ENCODE peak calls at places on chromosomes 13 and 19, in six cellular contexts. Y, F, H, R, W and E are unnamed samples.

GRCh38 chr19:33805313-33805712 is 8.6 kb downstream of the KCTD15 start:
- DNase-seq in R (no peak), W (no peak), H (no peak), Y (no peak), F (no peak), E (no peak)

GRCh38 chr13:74573654-74574053 is 439.4 kb upstream of the KLF12 start:
- DNase-seq in Y (peak; percentile 82), R (no peak), W (peak; percentile 68), F (no peak), H (peak; percentile 71), E (no peak)

GRCh38 chr19:34475026-34475974 is 6.3 kb upstream of the WTIP start:
- DNase-seq in F (peak; percentile 91), R (peak; percentile 70), H (no peak), W (no peak), Y (no peak), E (no peak)

GRCh38 chr13:29852464-29853054 is 2.1 kb upstream of the UBL3 start:
- DNase-seq in W (no peak), Y (no peak), H (no peak), R (no peak), F (peak; percentile 30), E (no peak)

GRCh38 chr19:5225486-5226345 is 114.9 kb downstream of the PTPRS start:
- DNase-seq in W (peak; percentile 85), Y (peak; percentile 83), R (no peak), H (peak; percentile 50), F (no peak), E (no peak)

GRCh38 chr19:2040647-2041435 is 10.2 kb downstream of the MKNK2 start:
- DNase-seq in Y (no peak), R (no peak), F (no peak), H (no peak), W (no peak), E (no peak)

GRCh38 chr19:33953592-33953991 is 156.9 kb downstream of the KCTD15 start:
- DNase-seq in W (no peak), H (no peak), R (no peak), Y (peak; percentile 26), F (no peak), E (no peak)

GRCh38 chr19:29819986-29820385 is 8.2 kb downstream of the CCNE1 start:
- DNase-seq in H (no peak), F (no peak), R (no peak), W (no peak), Y (no peak), E (no peak)

GRCh38 chr13:36074659-36075058 is 56.5 kb downstream of the DCLK1 start:
- DNase-seq in H (no peak), F (no peak), R (no peak), W (no peak), Y (no peak), E (no peak)

GRCh38 chr13:39263033-39263432 is 224.8 kb downstream of the NHLRC3 start:
- DNase-seq in R (peak; percentile 37), H (peak; percentile 67), Y (peak; percentile 86), W (peak; percentile 67), F (peak; percentile 23), E (peak; percentile 54)

GRCh38 chr13:64746845-64747244 is 2483.3 kb downstream of the PCDH9 start:
- DNase-seq in H (no peak), R (no peak), Y (no peak), W (no peak), F (no peak), E (no peak)

GRCh38 chr13:95714142-95714832 is 37.3 kb downstream of the DNAJC3 start:
- DNase-seq in R (peak; percentile 89), W (no peak), F (peak; percentile 89), Y (no peak), H (no peak), E (no peak)

GRCh38 chr19:1967087-1967608 is 26.2 kb downstream of the CSNK1G2 start:
- DNase-seq in W (no peak), R (no peak), F (no peak), Y (no peak), H (no peak), E (no peak)

GRCh38 chr19:9073806-9074205 is 13.1 kb upstream of the OR1M1 start:
- DNase-seq in H (peak; percentile 49), W (no peak), R (no peak), Y (peak; percentile 76), F (no peak), E (no peak)

GRCh38 chr19:35027851-35028599 is 2.2 kb upstream of the SCN1B start:
- DNase-seq in W (no peak), R (peak; percentile 3), H (peak; percentile 75), F (peak; percentile 27), Y (peak; percentile 68), E (no peak)

GRCh38 chr13:113927661-113928581 is 46.0 kb downstream of the C13orf46 start:
- DNase-seq in R (peak; percentile 80), Y (peak; percentile 40), H (no peak), W (no peak), F (peak; percentile 99), E (no peak)

GRCh38 chr19:50377051-50377441 is 789 bp downstream of the NR1H2 start:
- DNase-seq in H (peak; percentile 74), W (peak; percentile 83), Y (peak; percentile 90), F (no peak), R (no peak), E (peak; percentile 65)
- H3K4me3 ChIP-seq in H (no peak overlapping the region), W (peak overlapping the region; percentile 23), Y (no peak overlapping the region), F (no peak overlapping the region), R (no peak overlapping the region), E (no peak overlapping the region)

GRCh38 chr19:41354343-41354974 is 737 bp upstream of the TGFB1 start:
- DNase-seq in H (no peak), Y (no peak), R (no peak), F (no peak), W (no peak), E (peak; percentile 28)
- H3K27ac ChIP-seq in H (no peak overlapping the region), Y (no peak overlapping the region), R (no peak overlapping the region), F (peak overlapping the region; percentile 73), W (no peak overlapping the region), E (peak overlapping the region; percentile 81)

DNA sequence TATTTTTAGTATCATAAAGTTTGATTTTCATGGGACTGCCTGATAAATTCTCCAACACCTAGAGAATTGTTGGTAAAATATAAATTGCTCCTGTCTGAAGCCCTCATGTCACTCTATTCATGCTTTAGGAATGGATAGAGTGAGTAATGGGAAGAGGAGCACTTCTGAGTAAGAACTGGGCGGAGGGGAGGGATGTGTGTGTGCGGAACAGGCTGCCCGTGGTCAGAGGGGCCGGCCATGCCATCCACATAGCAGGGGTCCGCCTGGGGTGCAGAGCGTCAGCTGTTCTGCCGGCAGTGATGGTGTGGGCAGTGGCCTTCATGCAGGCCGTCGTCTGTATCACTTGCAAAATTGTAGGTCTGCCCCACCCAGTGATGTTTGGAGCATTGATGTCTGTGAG is 49.7 kb upstream of the TEX29 start:
- DNase-seq in W (peak; percentile 26), Y (no peak), H (no peak), R (no peak), F (peak; percentile 55), E (no peak)
- H3K9ac ChIP-seq in W (no peak overlapping the region), Y (no peak overlapping the region), H (no peak overlapping the region), R (no peak overlapping the region), F (no peak overlapping the region), E (no peak overlapping the region)

DNA sequence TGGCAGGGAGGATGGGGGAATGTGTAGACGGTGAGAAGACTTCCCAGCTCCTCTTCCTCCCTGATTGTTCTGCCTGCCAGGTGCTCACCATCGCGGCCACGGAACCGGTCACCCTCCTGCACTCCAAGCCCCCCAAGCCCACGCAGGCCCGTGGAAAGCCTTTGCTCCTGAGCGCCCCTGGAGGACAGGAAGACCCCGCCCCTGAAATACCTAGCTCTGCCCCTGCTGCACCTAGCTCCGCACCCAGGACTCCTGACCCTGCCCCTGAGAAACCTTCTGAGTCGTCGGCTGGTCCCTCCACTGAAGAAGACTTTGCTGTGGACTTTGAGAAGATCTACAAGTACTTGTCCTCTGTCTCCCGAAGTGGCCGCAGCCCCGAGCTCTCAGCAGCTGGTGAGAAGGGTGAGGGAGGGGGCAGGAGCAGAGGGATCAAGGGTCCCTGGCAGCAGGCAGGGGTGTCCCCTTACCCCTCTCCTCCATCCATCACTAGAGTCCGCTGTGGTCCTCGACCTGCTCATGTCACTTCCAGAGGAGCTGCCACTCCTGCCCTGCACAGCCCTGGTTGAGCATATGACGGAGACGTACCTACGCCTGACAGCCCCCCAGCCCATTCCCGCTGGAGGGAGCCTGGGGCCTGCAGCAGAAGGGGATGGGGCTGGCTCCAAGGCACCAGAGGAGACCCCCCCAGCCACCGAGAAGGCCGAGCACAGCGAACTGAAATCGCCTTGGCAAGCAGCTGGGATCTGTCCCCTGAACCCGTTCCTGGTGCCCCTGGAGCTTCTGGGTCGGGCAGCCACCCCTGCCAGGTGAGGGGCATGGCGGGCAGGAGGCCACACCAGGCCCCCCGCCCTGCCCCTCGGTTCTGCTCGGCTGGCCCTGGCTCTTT is 2.1 kb downstream of the SNAPC2 start:
- DNase-seq in F (no peak), H (no peak), Y (no peak), W (no peak), R (no peak), E (no peak)
- H3K4me3 ChIP-seq in F (no peak overlapping the region), H (no peak overlapping the region), Y (no peak overlapping the region), W (no peak overlapping the region), R (no peak overlapping the region), E (no peak overlapping the region)

GRCh38 chr19:16039545-16039944 is 36.8 kb upstream of the TPM4 start:
- DNase-seq in Y (no peak), W (no peak), H (no peak), R (no peak), F (no peak), E (no peak)

GRCh38 chr19:16042533-16043085 is 33.7 kb upstream of the TPM4 start:
- DNase-seq in F (peak; percentile 19), W (no peak), R (no peak), H (no peak), Y (no peak), E (no peak)

GRCh38 chr19:16041571-16042386 is 34.5 kb upstream of the TPM4 start:
- DNase-seq in W (peak; percentile 99), Y (peak; percentile 97), H (peak; percentile 81), F (peak; percentile 52), R (peak; percentile 61), E (peak; percentile 90)

GRCh38 chr19:16039081-16039480 is 37.2 kb upstream of the TPM4 start:
- DNase-seq in F (no peak), Y (no peak), R (no peak), W (no peak), H (no peak), E (no peak)

DNA sequence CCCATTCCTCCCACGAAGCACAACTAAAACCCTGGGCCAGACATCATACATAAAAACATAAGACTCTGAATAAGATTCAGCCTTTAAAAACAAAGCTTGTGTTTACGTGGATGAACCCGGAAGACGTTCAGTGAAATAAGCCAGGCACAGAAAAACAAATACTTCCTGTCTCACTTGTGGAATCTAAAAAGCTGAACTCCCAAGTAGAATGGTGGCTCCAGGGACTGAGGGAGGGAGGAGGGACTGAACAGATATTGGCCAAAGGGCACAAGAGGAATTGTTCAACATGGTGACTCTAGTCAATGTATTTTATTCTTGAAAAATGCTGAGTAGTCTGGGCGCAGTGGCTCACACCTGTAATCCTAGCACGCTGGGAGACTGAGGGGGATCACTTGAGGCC is 35.7 kb upstream of the TPM4 start:
- DNase-seq in R (no peak), H (no peak), Y (no peak), W (no peak), F (peak; percentile 10), E (no peak)
- H3K27ac ChIP-seq in R (no peak overlapping the region), H (no peak overlapping the region), Y (no peak overlapping the region), W (no peak overlapping the region), F (no peak overlapping the region), E (no peak overlapping the region)

DNA sequence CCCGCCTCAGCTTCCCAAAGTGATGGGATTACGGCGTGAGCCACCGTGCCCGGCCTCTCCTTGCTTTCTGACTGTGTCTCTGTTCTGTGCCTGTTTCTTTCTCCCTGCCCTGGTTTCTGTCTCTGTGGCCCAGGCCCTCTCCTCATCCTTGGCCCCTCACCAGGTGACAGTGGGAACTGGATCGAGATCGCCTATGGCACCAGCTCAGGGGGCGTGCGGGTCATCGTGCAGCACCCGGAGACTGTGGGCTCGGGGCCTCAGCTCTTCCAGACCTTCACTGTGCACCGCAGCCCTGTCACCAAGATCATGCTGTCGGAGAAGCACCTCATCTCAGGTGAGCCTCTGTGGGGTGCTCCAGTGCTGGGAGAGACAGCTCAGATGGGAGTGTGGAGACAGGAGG is 9.9 kb downstream of the SHKBP1 start:
- DNase-seq in W (no peak), Y (no peak), H (no peak), R (no peak), F (no peak), E (no peak)
- H3K9ac ChIP-seq in W (no peak overlapping the region), Y (no peak overlapping the region), H (no peak overlapping the region), R (no peak overlapping the region), F (no peak overlapping the region), E (no peak overlapping the region)